ENCODE peak calls at places on chromosomes 11 and 22, in eight cellular contexts. A, Z, Q, K, D, I, U and T are unnamed samples.

GRCh38 chr11:114298701-114299090 is 2.5 kb downstream of the NNMT start:
- DNase-seq in K (no peak), D (no peak), A (no peak), Z (no peak), Q (no peak), I (no peak), U (no peak), T (no peak)

GRCh38 chr11:20368441-20368840 is 4.9 kb downstream of the HTATIP2 start:
- DNase-seq in U (no peak), K (peak), A (no peak), I (no peak), Q (no peak), Z (no peak), D (no peak), T (no peak)

GRCh38 chr22:41481131-41481830 is 12.4 kb downstream of the ACO2 start:
- DNase-seq in Z (no peak), I (no peak), K (no peak), Q (no peak), A (no peak), U (no peak), D (no peak), T (no peak)

GRCh38 chr11:79244175-79244804 is 196.5 kb downstream of the TENM4 start:
- DNase-seq in K (peak), U (no peak), D (no peak), Z (no peak), A (no peak), Q (no peak), I (no peak), T (no peak)

GRCh38 chr11:70431611-70432010 is 33.3 kb downstream of the CTTN start:
- DNase-seq in U (no peak), Q (no peak), A (no peak), K (no peak), D (no peak), I (no peak), Z (no peak), T (no peak)

GRCh38 chr11:3782963-3783362 is 14.4 kb downstream of the NUP98 start:
- DNase-seq in Q (no peak), I (no peak), K (no peak), Z (no peak), U (no peak), D (no peak), A (no peak), T (no peak)

GRCh38 chr11:126879516-126879915 is 121.1 kb downstream of the KIRREL3 start:
- DNase-seq in K (no peak), I (no peak), D (no peak), A (no peak), Q (no peak), Z (no peak), U (no peak), T (no peak)

GRCh38 chr22:41524283-41524682 is 20.0 kb downstream of the POLR3H start:
- DNase-seq in K (no peak), U (no peak), I (no peak), Q (no peak), D (no peak), Z (no peak), A (peak), T (no peak)

GRCh38 chr11:73157141-73158010 is 15.3 kb upstream of the FCHSD2 start:
- DNase-seq in I (no peak), K (peak), D (no peak), Z (no peak), U (no peak), A (peak), Q (no peak), T (no peak)

GRCh38 chr22:29994027-29994715 is 86.1 kb upstream of the HORMAD2 start:
- DNase-seq in Z (no peak), U (no peak), D (no peak), A (no peak), Q (no peak), K (peak), I (no peak), T (no peak)

GRCh38 chr11:66339686-66340483 is 3.7 kb upstream of the RIN1 start:
- DNase-seq in K (no peak), D (no peak), U (no peak), Q (no peak), I (no peak), A (no peak), Z (no peak), T (no peak)

GRCh38 chr11:66050581-66051231 is 1.5 kb upstream of the SF3B2 start:
- DNase-seq in Q (no peak), Z (no peak), I (no peak), K (no peak), D (no peak), U (no peak), A (no peak), T (no peak)

GRCh38 chr22:30078320-30079311 is 1.6 kb upstream of the HORMAD2 start:
- DNase-seq in D (no peak), A (no peak), K (no peak), Q (no peak), I (no peak), Z (no peak), U (no peak), T (no peak)

GRCh38 chr22:33202455-33202854 is 144.3 kb upstream of the SYN3 start:
- DNase-seq in U (no peak), I (no peak), Z (no peak), D (no peak), A (no peak), Q (no peak), K (no peak), T (no peak)

GRCh38 chr11:20103281-20103680 is 57.0 kb downstream of the DBX1 start:
- DNase-seq in I (no peak), U (no peak), Q (no peak), A (no peak), Z (no peak), D (no peak), K (no peak), T (no peak)

GRCh38 chr22:49403102-49403501 is 424.6 kb downstream of the BRD1 start:
- DNase-seq in A (no peak), Z (peak), U (no peak), K (no peak), D (no peak), I (no peak), Q (no peak), T (no peak)